ENCODE peak calls at places on chromosome 16, in four cellular contexts. One of them, this sample, is unnamed.
A peak's percentile ranks its signal among the peaks of the same experiment; 100 is the strongest.

GRCh38 chr16:48498761-48499600 is 111.0 kb downstream of the N4BP1 start:
- DNase-seq in neural crest cell: no peak
- DNase-seq in esophagus squamous epithelium: no peak
- DNase-seq in choroid plexus epithelial cell: peak; percentile 94
- DNase-seq in this sample: no peak

GRCh38 chr16:67299269-67299668 is 19.9 kb downstream of the PLEKHG4 start:
- DNase-seq in esophagus squamous epithelium: no peak
- DNase-seq in neural crest cell: no peak
- DNase-seq in choroid plexus epithelial cell: no peak
- DNase-seq in this sample: no peak

GRCh38 chr16:20879175-20880053 is 20.7 kb downstream of the DCUN1D3 start:
- DNase-seq in esophagus squamous epithelium: no peak
- DNase-seq in neural crest cell: no peak
- DNase-seq in choroid plexus epithelial cell: peak; percentile 70
- DNase-seq in this sample: no peak

GRCh38 chr16:67666032-67666537 is 465 bp downstream of the ENKD1 start:
- DNase-seq in choroid plexus epithelial cell: peak; percentile 46
- DNase-seq in esophagus squamous epithelium: no peak
- DNase-seq in neural crest cell: peak; percentile 59
- DNase-seq in this sample: no peak

GRCh38 chr16:58409316-58409973 is 17.2 kb downstream of the GINS3 start:
- DNase-seq in choroid plexus epithelial cell: peak; percentile 42
- DNase-seq in esophagus squamous epithelium: peak; percentile 9
- DNase-seq in neural crest cell: no peak
- DNase-seq in this sample: no peak

GRCh38 chr16:4609200-4610010 is 5.3 kb downstream of the UBALD1 start:
- DNase-seq in neural crest cell: no peak
- DNase-seq in esophagus squamous epithelium: no peak
- DNase-seq in choroid plexus epithelial cell: no peak
- DNase-seq in this sample: no peak

GRCh38 chr16:66894948-66895696 is 14.8 kb downstream of the PDP2 start:
- DNase-seq in esophagus squamous epithelium: peak; percentile 6
- DNase-seq in choroid plexus epithelial cell: peak; percentile 86
- DNase-seq in neural crest cell: peak; percentile 62
- DNase-seq in this sample: no peak

GRCh38 chr16:83200005-83200779 is 573.4 kb downstream of the CDH13 start:
- DNase-seq in esophagus squamous epithelium: no peak
- DNase-seq in choroid plexus epithelial cell: peak; percentile 57
- DNase-seq in neural crest cell: no peak
- DNase-seq in this sample: no peak

GRCh38 chr16:58098207-58099096 is 30.7 kb downstream of the CFAP20 start:
- DNase-seq in esophagus squamous epithelium: no peak
- DNase-seq in choroid plexus epithelial cell: peak; percentile 48
- DNase-seq in neural crest cell: no peak
- DNase-seq in this sample: no peak

GRCh38 chr16:65751622-65752598 is 614.6 kb upstream of the CDH5 start:
- DNase-seq in choroid plexus epithelial cell: peak; percentile 34
- DNase-seq in esophagus squamous epithelium: no peak
- DNase-seq in neural crest cell: no peak
- DNase-seq in this sample: no peak

GRCh38 chr16:16780588-16780987 is 401.6 kb downstream of the NPIPA7 start:
- DNase-seq in choroid plexus epithelial cell: no peak
- DNase-seq in esophagus squamous epithelium: no peak
- DNase-seq in neural crest cell: no peak
- DNase-seq in this sample: no peak

GRCh38 chr16:23699100-23699499 is 13.9 kb downstream of the ERN2 start:
- DNase-seq in choroid plexus epithelial cell: no peak
- DNase-seq in neural crest cell: no peak
- DNase-seq in esophagus squamous epithelium: no peak
- DNase-seq in this sample: no peak

GRCh38 chr16:56425439-56425832 is at the start of gene AMFR:
- DNase-seq in neural crest cell: peak; percentile 56
- DNase-seq in esophagus squamous epithelium: no peak
- DNase-seq in choroid plexus epithelial cell: peak; percentile 70
- DNase-seq in this sample: no peak

GRCh38 chr16:68835970-68836369 is 7.4 kb upstream of the TANGO6 start:
- DNase-seq in choroid plexus epithelial cell: no peak
- DNase-seq in esophagus squamous epithelium: no peak
- DNase-seq in neural crest cell: no peak
- DNase-seq in this sample: no peak

GRCh38 chr16:47477680-47478079 is 16.5 kb downstream of the PHKB start:
- DNase-seq in choroid plexus epithelial cell: peak; percentile 35
- DNase-seq in neural crest cell: no peak
- DNase-seq in esophagus squamous epithelium: no peak
- DNase-seq in this sample: no peak

GRCh38 chr16:27281285-27281684 is 12.7 kb upstream of the NSMCE1 start:
- DNase-seq in neural crest cell: no peak
- DNase-seq in choroid plexus epithelial cell: no peak
- DNase-seq in esophagus squamous epithelium: no peak
- DNase-seq in this sample: no peak

GRCh38 chr16:67471758-67472384 is 9.1 kb downstream of the ATP6V0D1 start:
- DNase-seq in choroid plexus epithelial cell: no peak
- DNase-seq in neural crest cell: no peak
- DNase-seq in esophagus squamous epithelium: no peak
- DNase-seq in this sample: no peak

GRCh38 chr16:31329671-31330552 is 25.1 kb upstream of the ITGAX start:
- DNase-seq in neural crest cell: no peak
- DNase-seq in choroid plexus epithelial cell: no peak
- DNase-seq in esophagus squamous epithelium: no peak
- DNase-seq in this sample: no peak

GRCh38 chr16:87384162-87384999 is 805 bp upstream of the FBXO31 start:
- DNase-seq in choroid plexus epithelial cell: no peak
- DNase-seq in esophagus squamous epithelium: no peak
- DNase-seq in neural crest cell: no peak
- DNase-seq in this sample: no peak

GRCh38 chr16:1019234-1019933 is 37.8 kb downstream of the SOX8 start:
- DNase-seq in neural crest cell: no peak
- DNase-seq in choroid plexus epithelial cell: peak; percentile 48
- DNase-seq in esophagus squamous epithelium: no peak
- DNase-seq in this sample: peak; percentile 91

GRCh38 chr16:31022574-31023251 is 10.6 kb upstream of the STX4 start:
- DNase-seq in choroid plexus epithelial cell: no peak
- DNase-seq in esophagus squamous epithelium: no peak
- DNase-seq in neural crest cell: no peak
- DNase-seq in this sample: no peak

GRCh38 chr16:86872126-86872525 is 293.8 kb downstream of the FOXL1 start:
- DNase-seq in esophagus squamous epithelium: no peak
- DNase-seq in choroid plexus epithelial cell: no peak
- DNase-seq in neural crest cell: no peak
- DNase-seq in this sample: no peak

GRCh38 chr16:78984887-78985464 is 615.6 kb downstream of the MAF start:
- DNase-seq in esophagus squamous epithelium: no peak
- DNase-seq in neural crest cell: no peak
- DNase-seq in choroid plexus epithelial cell: no peak
- DNase-seq in this sample: no peak

GRCh38 chr16:30985401-30986128 is 558 bp downstream of the HSD3B7 start:
- DNase-seq in choroid plexus epithelial cell: no peak
- DNase-seq in esophagus squamous epithelium: no peak
- DNase-seq in neural crest cell: no peak
- DNase-seq in this sample: no peak

GRCh38 chr16:17117906-17118577 is 352.7 kb downstream of the XYLT1 start:
- DNase-seq in esophagus squamous epithelium: no peak
- DNase-seq in choroid plexus epithelial cell: no peak
- DNase-seq in neural crest cell: no peak
- DNase-seq in this sample: no peak

GRCh38 chr16:88566158-88566557 is 4.0 kb upstream of the ZC3H18 start:
- DNase-seq in choroid plexus epithelial cell: peak; percentile 48
- DNase-seq in esophagus squamous epithelium: no peak
- DNase-seq in neural crest cell: no peak
- DNase-seq in this sample: no peak

GRCh38 chr16:56933828-56934598 is 2.1 kb downstream of the HERPUD1 start:
- DNase-seq in neural crest cell: no peak
- DNase-seq in esophagus squamous epithelium: no peak
- DNase-seq in choroid plexus epithelial cell: no peak
- DNase-seq in this sample: no peak

GRCh38 chr16:65312795-65313194 is 190.9 kb upstream of the CDH11 start:
- DNase-seq in choroid plexus epithelial cell: peak; percentile 65
- DNase-seq in neural crest cell: no peak
- DNase-seq in esophagus squamous epithelium: no peak
- DNase-seq in this sample: no peak

GRCh38 chr16:64858076-64858475 is 263.8 kb downstream of the CDH11 start:
- DNase-seq in choroid plexus epithelial cell: peak; percentile 52
- DNase-seq in neural crest cell: no peak
- DNase-seq in esophagus squamous epithelium: no peak
- DNase-seq in this sample: no peak

GRCh38 chr16:66933776-66934137 is 445 bp downstream of the CIAO2B start:
- DNase-seq in neural crest cell: no peak
- DNase-seq in choroid plexus epithelial cell: no peak
- DNase-seq in esophagus squamous epithelium: no peak
- DNase-seq in this sample: no peak

GRCh38 chr16:1785846-1786170 is 3.0 kb downstream of the NUBP2 start:
- DNase-seq in choroid plexus epithelial cell: no peak
- DNase-seq in neural crest cell: no peak
- DNase-seq in esophagus squamous epithelium: no peak
- DNase-seq in this sample: no peak

GRCh38 chr16:84209989-84210388 is 19.0 kb downstream of the ADAD2 start:
- DNase-seq in neural crest cell: no peak
- DNase-seq in esophagus squamous epithelium: no peak
- DNase-seq in choroid plexus epithelial cell: no peak
- DNase-seq in this sample: no peak
- TF ChIP-seq CTCF in neural crest cell: no peak
- TF ChIP-seq CTCF in esophagus squamous epithelium: no peak
- TF ChIP-seq CTCF in choroid plexus epithelial cell: peak; percentile 17
- TF ChIP-seq CTCF in this sample: no peak

DNA sequence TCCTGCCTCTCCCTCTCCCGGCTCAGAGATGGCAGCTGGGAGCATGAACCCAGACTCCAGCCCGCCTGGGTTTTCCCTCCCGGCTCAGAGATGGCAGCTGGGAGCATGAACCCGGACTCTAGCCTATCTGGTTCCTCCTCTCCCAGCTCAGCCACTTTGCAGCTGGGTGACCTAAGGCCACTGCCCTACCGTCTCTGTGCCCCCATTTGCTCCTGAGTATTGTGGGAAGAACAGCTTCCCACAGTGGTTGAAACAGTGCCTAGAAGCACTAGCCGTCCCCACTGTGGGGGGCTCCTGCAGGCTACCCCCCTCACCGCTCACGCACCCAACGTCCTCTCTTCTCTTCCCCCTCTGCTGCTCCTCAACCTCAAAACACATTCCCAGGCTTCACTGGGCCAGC is 99.9 kb upstream of the GSE1 start:
- DNase-seq in choroid plexus epithelial cell: no peak
- DNase-seq in esophagus squamous epithelium: no peak
- DNase-seq in neural crest cell: no peak
- DNase-seq in this sample: no peak
- TF ChIP-seq CTCF in choroid plexus epithelial cell: no peak
- TF ChIP-seq CTCF in esophagus squamous epithelium: no peak
- TF ChIP-seq CTCF in neural crest cell: no peak
- TF ChIP-seq CTCF in this sample: no peak

GRCh38 chr16:85484337-85485295 is 128.5 kb upstream of the GSE1 start:
- DNase-seq in choroid plexus epithelial cell: no peak
- DNase-seq in esophagus squamous epithelium: no peak
- DNase-seq in neural crest cell: no peak
- DNase-seq in this sample: no peak

GRCh38 chr16:85483424-85483823 is 129.7 kb upstream of the GSE1 start:
- DNase-seq in choroid plexus epithelial cell: no peak
- DNase-seq in esophagus squamous epithelium: no peak
- DNase-seq in neural crest cell: no peak
- DNase-seq in this sample: no peak

GRCh38 chr16:85488414-85488813 is 124.7 kb upstream of the GSE1 start:
- DNase-seq in esophagus squamous epithelium: no peak
- DNase-seq in neural crest cell: no peak
- DNase-seq in choroid plexus epithelial cell: no peak
- DNase-seq in this sample: no peak

GRCh38 chr16:85486256-85486915 is 126.7 kb upstream of the GSE1 start:
- DNase-seq in esophagus squamous epithelium: no peak
- DNase-seq in choroid plexus epithelial cell: no peak
- DNase-seq in neural crest cell: no peak
- DNase-seq in this sample: no peak

DNA sequence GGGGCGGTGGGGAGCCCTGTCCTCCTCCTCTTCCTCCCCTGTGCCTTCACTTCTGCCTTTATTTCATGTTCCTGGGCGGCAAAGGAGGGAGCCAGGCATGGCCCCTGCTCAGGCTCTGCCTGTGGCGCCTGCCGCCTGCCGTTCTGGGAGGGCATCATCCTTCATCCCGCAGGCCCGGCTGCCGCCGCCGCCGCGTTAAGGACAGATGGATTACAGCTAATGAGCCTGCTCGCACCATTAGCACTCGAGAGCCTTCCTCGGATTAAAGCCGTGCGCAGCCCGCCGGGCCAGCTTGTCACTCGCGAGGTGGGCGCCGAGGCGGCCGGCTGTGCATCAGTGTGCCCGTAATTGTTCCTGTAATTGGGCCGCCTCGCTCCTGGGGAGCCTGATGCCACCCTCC is 127.7 kb upstream of the GSE1 start:
- DNase-seq in esophagus squamous epithelium: no peak
- DNase-seq in neural crest cell: no peak
- DNase-seq in choroid plexus epithelial cell: no peak
- DNase-seq in this sample: peak; percentile 70
- TF ChIP-seq CTCF in esophagus squamous epithelium: no peak
- TF ChIP-seq CTCF in neural crest cell: no peak
- TF ChIP-seq CTCF in choroid plexus epithelial cell: no peak
- TF ChIP-seq CTCF in this sample: peak; percentile 38

GRCh38 chr16:12907670-12908233 is 6.4 kb downstream of the SHISA9 start:
- DNase-seq in esophagus squamous epithelium: no peak
- DNase-seq in choroid plexus epithelial cell: no peak
- DNase-seq in neural crest cell: no peak
- DNase-seq in this sample: no peak
- TF ChIP-seq CTCF in esophagus squamous epithelium: no peak
- TF ChIP-seq CTCF in choroid plexus epithelial cell: no peak
- TF ChIP-seq CTCF in neural crest cell: peak; percentile 34
- TF ChIP-seq CTCF in this sample: no peak

This sample was measured in D721Med.